ENCODE peak calls at places on chromosomes 11 and 22, in five cellular contexts. One of them, this sample, is unnamed.

GRCh38 chr11:117045196-117045595 is 53.0 kb downstream of the SIK3 start:
- DNase-seq in fibroblast of lung: peak; percentile 82
- DNase-seq in astrocyte: no peak
- DNase-seq in psoas muscle: no peak
- DNase-seq in MM.1S: no peak
- DNase-seq in this sample: no peak

GRCh38 chr11:114738954-114739353 is 60.6 kb downstream of the NXPE2 start:
- DNase-seq in astrocyte: peak; percentile 27
- DNase-seq in fibroblast of lung: peak; percentile 43
- DNase-seq in psoas muscle: no peak
- DNase-seq in MM.1S: peak; percentile 78
- DNase-seq in this sample: no peak

GRCh38 chr11:79440451-79441158 is at the start of gene TENM4:
- DNase-seq in fibroblast of lung: peak; percentile 96
- DNase-seq in MM.1S: peak; percentile 55
- DNase-seq in psoas muscle: peak; percentile 62
- DNase-seq in astrocyte: peak; percentile 92
- DNase-seq in this sample: peak; percentile 36

GRCh38 chr11:61602775-61603569 is 22.1 kb upstream of the SYT7 start:
- DNase-seq in MM.1S: no peak
- DNase-seq in psoas muscle: peak; percentile 84
- DNase-seq in fibroblast of lung: peak; percentile 98
- DNase-seq in astrocyte: peak; percentile 95
- DNase-seq in this sample: peak; percentile 84

GRCh38 chr11:33808228-33808828 is 34.0 kb upstream of the FBXO3 start:
- DNase-seq in fibroblast of lung: peak; percentile 83
- DNase-seq in astrocyte: peak; percentile 47
- DNase-seq in psoas muscle: peak; percentile 81
- DNase-seq in MM.1S: peak; percentile 84
- DNase-seq in this sample: peak; percentile 91

GRCh38 chr22:31102441-31103081 is 4.8 kb downstream of the SELENOM start:
- DNase-seq in psoas muscle: peak; percentile 89
- DNase-seq in MM.1S: no peak
- DNase-seq in fibroblast of lung: peak; percentile 99
- DNase-seq in astrocyte: peak; percentile 88
- DNase-seq in this sample: peak; percentile 97

GRCh38 chr11:100759856-100760255 is 72.8 kb downstream of the ARHGAP42 start:
- DNase-seq in astrocyte: no peak
- DNase-seq in MM.1S: no peak
- DNase-seq in psoas muscle: no peak
- DNase-seq in fibroblast of lung: no peak
- DNase-seq in this sample: no peak

GRCh38 chr11:61627831-61628753 is 47.2 kb upstream of the SYT7 start:
- DNase-seq in MM.1S: peak; percentile 27
- DNase-seq in psoas muscle: peak; percentile 67
- DNase-seq in astrocyte: peak; percentile 40
- DNase-seq in fibroblast of lung: peak; percentile 81
- DNase-seq in this sample: no peak

GRCh38 chr11:18780329-18780728 is 11.3 kb downstream of the PTPN5 start:
- DNase-seq in fibroblast of lung: no peak
- DNase-seq in astrocyte: no peak
- DNase-seq in MM.1S: no peak
- DNase-seq in psoas muscle: no peak
- DNase-seq in this sample: no peak

GRCh38 chr11:134845474-134846435 is 433.7 kb upstream of the B3GAT1 start:
- DNase-seq in astrocyte: no peak
- DNase-seq in psoas muscle: no peak
- DNase-seq in MM.1S: no peak
- DNase-seq in fibroblast of lung: no peak
- DNase-seq in this sample: no peak

GRCh38 chr22:40922484-40923303 is 28.5 kb upstream of the RBX1 start:
- DNase-seq in astrocyte: peak; percentile 29
- DNase-seq in psoas muscle: no peak
- DNase-seq in fibroblast of lung: peak; percentile 81
- DNase-seq in MM.1S: peak; percentile 59
- DNase-seq in this sample: no peak

GRCh38 chr11:94775576-94776327 is 7.6 kb downstream of the AMOTL1 start:
- DNase-seq in fibroblast of lung: no peak
- DNase-seq in astrocyte: no peak
- DNase-seq in psoas muscle: no peak
- DNase-seq in MM.1S: no peak
- DNase-seq in this sample: no peak

GRCh38 chr22:47629273-47629711 is 866.8 kb downstream of the TBC1D22A start:
- DNase-seq in astrocyte: no peak
- DNase-seq in fibroblast of lung: no peak
- DNase-seq in psoas muscle: no peak
- DNase-seq in MM.1S: no peak
- DNase-seq in this sample: no peak

GRCh38 chr22:45882881-45883810 is 93.8 kb downstream of the WNT7B start:
- DNase-seq in psoas muscle: no peak
- DNase-seq in fibroblast of lung: no peak
- DNase-seq in astrocyte: no peak
- DNase-seq in MM.1S: no peak
- DNase-seq in this sample: no peak

GRCh38 chr11:35088676-35089075 is 50.3 kb upstream of the CD44 start:
- DNase-seq in psoas muscle: no peak
- DNase-seq in astrocyte: peak; percentile 45
- DNase-seq in fibroblast of lung: no peak
- DNase-seq in MM.1S: no peak
- DNase-seq in this sample: no peak

GRCh38 chr22:46280999-46281623 is 13.3 kb downstream of the TTC38 start:
- DNase-seq in psoas muscle: no peak
- DNase-seq in fibroblast of lung: no peak
- DNase-seq in astrocyte: no peak
- DNase-seq in MM.1S: no peak
- DNase-seq in this sample: no peak

GRCh38 chr11:47130541-47130940 is 46.1 kb downstream of the ARFGAP2 start:
- DNase-seq in psoas muscle: no peak
- DNase-seq in astrocyte: no peak
- DNase-seq in MM.1S: no peak
- DNase-seq in fibroblast of lung: no peak
- DNase-seq in this sample: no peak

GRCh38 chr22:39422721-39423120 is 23.1 kb downstream of the TAB1 start:
- DNase-seq in fibroblast of lung: no peak
- DNase-seq in astrocyte: no peak
- DNase-seq in psoas muscle: no peak
- DNase-seq in MM.1S: no peak
- DNase-seq in this sample: no peak

GRCh38 chr11:57153448-57153847 is 28.3 kb upstream of the LRRC55 start:
- DNase-seq in astrocyte: no peak
- DNase-seq in fibroblast of lung: no peak
- DNase-seq in MM.1S: no peak
- DNase-seq in psoas muscle: no peak
- DNase-seq in this sample: no peak

GRCh38 chr11:85132839-85133238 is 494.3 kb downstream of the DLG2 start:
- DNase-seq in fibroblast of lung: no peak
- DNase-seq in psoas muscle: no peak
- DNase-seq in MM.1S: no peak
- DNase-seq in astrocyte: peak; percentile 19
- DNase-seq in this sample: no peak
- H3K27ac ChIP-seq in fibroblast of lung: no peak overlapping the region
- H3K27ac ChIP-seq in psoas muscle: no peak overlapping the region
- H3K27ac ChIP-seq in MM.1S: no peak overlapping the region
- H3K27ac ChIP-seq in astrocyte: no peak overlapping the region
- H3K27ac ChIP-seq in this sample: no peak overlapping the region

DNA sequence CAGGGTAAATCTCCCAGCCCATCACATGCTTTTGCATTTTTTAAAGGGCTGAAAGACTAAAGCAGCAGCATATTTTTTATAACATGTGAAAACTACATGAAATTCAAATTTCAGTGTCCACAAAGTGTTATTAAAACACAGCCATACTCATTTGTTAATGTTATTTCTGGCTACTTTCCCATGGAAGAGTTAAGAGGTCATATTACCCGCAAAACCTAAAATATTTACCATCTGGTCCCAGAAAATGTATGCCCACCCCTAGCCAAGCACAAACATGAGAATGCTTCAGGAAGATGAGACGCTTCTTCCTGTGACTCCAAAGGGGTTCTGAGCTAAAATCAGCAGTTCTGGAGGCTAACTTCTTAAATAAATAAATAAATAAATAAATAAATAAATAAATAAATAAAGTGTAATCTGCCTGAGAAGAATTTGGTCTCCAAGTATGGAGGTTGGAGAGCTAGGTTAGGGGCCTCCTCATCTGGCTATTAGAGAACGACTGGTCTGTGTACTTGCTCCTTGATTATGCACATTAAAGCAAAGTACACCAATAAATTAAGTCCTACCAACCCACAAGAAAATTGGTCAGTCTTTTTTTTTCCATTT is 9.7 kb downstream of the IMMP1L start:
- DNase-seq in fibroblast of lung: peak; percentile 75
- DNase-seq in psoas muscle: no peak
- DNase-seq in MM.1S: no peak
- DNase-seq in astrocyte: peak; percentile 58
- DNase-seq in this sample: no peak
- TF ChIP-seq CTCF in fibroblast of lung: no peak
- TF ChIP-seq CTCF in psoas muscle: no peak
- TF ChIP-seq CTCF in MM.1S: no peak
- TF ChIP-seq CTCF in astrocyte: no peak
- TF ChIP-seq CTCF in this sample: no peak

GRCh38 chr11:126059238-126059761 is 3.4 kb downstream of the CDON start:
- DNase-seq in fibroblast of lung: no peak
- DNase-seq in MM.1S: no peak
- DNase-seq in psoas muscle: no peak
- DNase-seq in astrocyte: no peak
- DNase-seq in this sample: no peak

GRCh38 chr11:126054882-126055281 is 7.8 kb downstream of the CDON start:
- DNase-seq in astrocyte: no peak
- DNase-seq in psoas muscle: no peak
- DNase-seq in MM.1S: no peak
- DNase-seq in fibroblast of lung: no peak
- DNase-seq in this sample: no peak

GRCh38 chr11:126054412-126054811 is 8.3 kb downstream of the CDON start:
- DNase-seq in astrocyte: no peak
- DNase-seq in MM.1S: no peak
- DNase-seq in fibroblast of lung: no peak
- DNase-seq in psoas muscle: no peak
- DNase-seq in this sample: no peak

GRCh38 chr11:126060651-126061220 is 1.9 kb downstream of the CDON start:
- DNase-seq in MM.1S: no peak
- DNase-seq in fibroblast of lung: no peak
- DNase-seq in psoas muscle: no peak
- DNase-seq in astrocyte: no peak
- DNase-seq in this sample: no peak

DNA sequence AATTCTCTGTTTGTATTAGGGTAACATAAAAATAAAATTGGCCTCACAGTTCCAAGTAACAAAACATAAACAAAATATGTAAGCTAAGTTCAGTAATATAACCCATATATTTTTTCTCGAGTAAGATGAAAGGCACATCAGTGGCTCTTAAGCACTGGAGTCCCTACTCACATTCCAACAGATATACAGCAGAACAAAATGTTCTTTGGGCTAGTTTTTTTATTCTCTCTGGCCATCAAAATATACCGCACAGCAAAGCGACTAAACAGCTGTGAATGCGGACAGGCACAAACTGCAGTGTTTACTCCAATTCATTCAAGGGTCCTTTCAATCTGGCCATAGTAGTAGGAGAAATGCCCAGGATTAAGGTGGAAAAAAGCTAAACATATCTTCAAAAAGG is 4.6 kb downstream of the CDON start:
- DNase-seq in MM.1S: no peak
- DNase-seq in fibroblast of lung: no peak
- DNase-seq in astrocyte: no peak
- DNase-seq in psoas muscle: no peak
- DNase-seq in this sample: no peak
- H3K27me3 ChIP-seq in MM.1S: no peaks in the 10 kb centered on the region
- H3K27me3 ChIP-seq in fibroblast of lung: peaks cover 20% of the 10 kb centered on the region
- H3K27me3 ChIP-seq in astrocyte: peaks cover 54% of the 10 kb centered on the region
- H3K27me3 ChIP-seq in psoas muscle: no peaks in the 10 kb centered on the region
- H3K27me3 ChIP-seq in this sample: no peaks in the 10 kb centered on the region

DNA sequence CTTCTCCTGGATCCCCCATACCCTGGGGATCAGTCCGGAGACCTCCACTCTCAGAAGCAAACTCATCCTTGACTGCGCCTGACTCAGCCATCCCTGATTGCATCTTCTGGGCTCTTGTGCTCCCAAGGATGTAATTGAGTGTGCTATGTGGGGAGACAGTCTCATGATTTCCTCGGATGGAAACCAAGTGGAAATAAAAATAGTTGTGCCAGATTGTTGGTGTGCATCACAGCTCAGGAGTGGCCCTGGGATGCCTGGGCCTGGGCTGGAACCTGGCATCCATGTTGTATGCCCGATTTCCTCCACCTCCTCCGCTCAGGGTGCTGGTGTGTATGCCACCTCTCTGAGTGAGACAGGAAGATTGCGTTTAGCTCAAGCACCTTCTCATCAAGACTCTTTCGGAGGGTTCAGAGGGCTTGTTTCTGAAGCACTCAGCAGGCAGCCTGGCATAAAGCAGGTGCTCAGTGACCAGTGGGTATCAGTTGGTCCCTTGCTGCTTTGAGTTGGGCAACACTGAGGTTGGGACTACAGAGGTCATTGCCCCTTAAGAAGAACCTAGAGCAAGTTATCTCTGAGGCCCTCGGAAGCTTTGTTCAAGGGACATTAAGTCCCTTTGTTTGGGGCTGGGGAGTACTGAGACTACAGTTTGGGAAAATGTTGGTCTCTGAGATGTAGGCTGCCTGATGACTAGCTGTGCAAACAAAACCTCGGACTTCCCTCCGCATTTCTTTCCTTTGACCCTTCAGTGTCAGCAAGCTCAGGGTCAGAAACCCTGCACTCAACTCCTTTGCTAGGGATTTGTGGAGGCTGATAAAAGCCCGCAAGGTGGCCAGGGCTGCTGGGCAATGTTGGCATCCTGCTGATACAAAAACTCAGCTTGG is 24.8 kb upstream of the MICAL2 start:
- DNase-seq in psoas muscle: no peak
- DNase-seq in MM.1S: no peak
- DNase-seq in fibroblast of lung: no peak
- DNase-seq in astrocyte: peak; percentile 61
- DNase-seq in this sample: no peak
- H3K27ac ChIP-seq in psoas muscle: peak overlapping the region; percentile 70
- H3K27ac ChIP-seq in MM.1S: no peak overlapping the region
- H3K27ac ChIP-seq in fibroblast of lung: peak overlapping the region; percentile 100
- H3K27ac ChIP-seq in astrocyte: peak overlapping the region; percentile 100
- H3K27ac ChIP-seq in this sample: peak overlapping the region; percentile 98

DNA sequence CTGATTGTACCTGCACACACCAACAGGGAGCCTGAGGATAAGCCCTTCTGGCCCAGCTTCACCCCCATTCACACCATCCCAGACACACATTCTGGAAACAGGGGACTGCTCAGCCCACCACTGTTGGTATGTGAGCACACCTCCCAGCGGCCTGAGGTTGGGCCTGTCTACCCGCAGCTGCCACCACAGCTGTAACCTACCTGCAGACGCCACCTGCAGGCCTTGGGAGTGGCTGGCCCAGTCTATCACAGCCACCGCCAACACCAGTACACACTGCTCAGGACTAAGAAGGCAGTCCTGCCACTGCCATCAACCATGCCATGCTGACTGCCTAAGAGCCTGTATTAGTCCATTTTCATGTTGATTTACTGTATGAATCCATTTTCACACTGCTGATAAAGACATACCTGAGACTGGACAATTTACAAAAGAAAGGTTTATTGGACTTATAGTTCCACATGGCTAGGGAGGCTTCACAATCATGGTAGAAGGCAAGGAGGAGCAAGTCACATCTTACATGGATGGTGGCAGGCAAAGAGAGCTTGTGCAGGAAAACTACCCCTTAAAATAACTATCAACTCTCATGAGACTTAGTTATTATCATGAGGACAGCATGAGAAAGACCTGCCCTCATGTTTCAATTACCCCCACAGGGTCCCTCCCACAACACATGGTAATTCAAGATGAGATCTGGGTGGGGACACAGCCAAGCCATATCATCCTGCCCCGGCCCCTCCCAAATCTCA is 30.6 kb downstream of the RSF1 start:
- DNase-seq in MM.1S: no peak
- DNase-seq in psoas muscle: no peak
- DNase-seq in fibroblast of lung: no peak
- DNase-seq in astrocyte: no peak
- DNase-seq in this sample: no peak
- TF ChIP-seq CTCF in MM.1S: no peak
- TF ChIP-seq CTCF in psoas muscle: no peak
- TF ChIP-seq CTCF in fibroblast of lung: no peak
- TF ChIP-seq CTCF in astrocyte: no peak
- TF ChIP-seq CTCF in this sample: no peak

This sample was measured in ascending aorta.